ENCODE peak calls at places on chromosomes 7 and 10, in six cellular contexts. Q is IMR-90, B is mammary epithelial cell, J is fibroblast of lung, V is GM23248, U is HCT116. I is an unnamed sample.

GRCh38 chr7:45033261-45033930 is 33.4 kb downstream of the CCM2 start:
- DNase-seq in J (peak), V (peak), Q (peak), B (peak), U (no peak), I (no peak)

GRCh38 chr7:74193054-74193453 is 16.8 kb upstream of the LAT2 start:
- DNase-seq in B (no peak), J (no peak), Q (no peak), U (no peak), V (no peak), I (no peak)

GRCh38 chr7:94183289-94183749 is 179.2 kb upstream of the BET1 start:
- DNase-seq in U (peak), Q (peak), B (peak), J (peak), V (peak), I (peak)

GRCh38 chr10:109007514-109007913 is 915.8 kb downstream of the XPNPEP1 start:
- DNase-seq in B (no peak), J (no peak), Q (no peak), V (no peak), U (no peak), I (no peak)

GRCh38 chr7:101114492-101114891 is 12.4 kb upstream of the SERPINE1 start:
- DNase-seq in B (no peak), Q (no peak), U (no peak), J (no peak), V (peak), I (no peak)

GRCh38 chr7:112963634-112964033 is 123.0 kb downstream of the GPR85 start:
- DNase-seq in J (no peak), Q (no peak), U (no peak), B (no peak), V (no peak), I (no peak)

GRCh38 chr7:26857534-26858228 is 6.7 kb downstream of the SKAP2 start:
- DNase-seq in B (peak), Q (peak), U (no peak), J (no peak), V (no peak), I (peak)

GRCh38 chr10:96287392-96288105 is 16.2 kb upstream of the BLNK start:
- DNase-seq in V (no peak), Q (no peak), J (peak), U (no peak), B (peak), I (no peak)

GRCh38 chr10:101691081-101691480 is 3.9 kb downstream of the FBXW4 start:
- DNase-seq in U (no peak), V (no peak), J (no peak), Q (no peak), B (no peak), I (no peak)

GRCh38 chr7:13057462-13058200 is 370.2 kb downstream of the ARL4A start:
- DNase-seq in Q (no peak), U (no peak), B (no peak), V (no peak), J (no peak), I (no peak)

GRCh38 chr7:151565541-151565940 is 45.8 kb upstream of the RHEB start:
- DNase-seq in U (no peak), Q (peak), B (no peak), V (peak), J (peak), I (no peak)

GRCh38 chr7:139635521-139636240 is 112.2 kb downstream of the CLEC2L start:
- DNase-seq in Q (no peak), V (no peak), J (no peak), B (no peak), U (no peak), I (no peak)

GRCh38 chr7:5532520-5533335 is 109.1 kb upstream of the TNRC18 start:
- DNase-seq in B (no peak), J (no peak), V (peak), Q (no peak), U (no peak), I (peak)

GRCh38 chr7:149880871-149881301 is 7.1 kb downstream of the ATP6V0E2 start:
- DNase-seq in B (no peak), V (no peak), Q (no peak), U (no peak), J (no peak), I (no peak)

GRCh38 chr7:107304636-107305035 is 135.8 kb downstream of the HBP1 start:
- DNase-seq in Q (no peak), U (no peak), V (no peak), J (no peak), B (no peak), I (no peak)

GRCh38 chr10:30434273-30435067 is 486 bp downstream of the MAP3K8 start:
- DNase-seq in J (peak), U (peak), Q (peak), B (peak), V (peak), I (peak)

GRCh38 chr7:21412291-21412896 is 15.5 kb upstream of the SP4 start:
- DNase-seq in V (no peak), Q (no peak), J (no peak), B (no peak), U (no peak), I (no peak)

GRCh38 chr7:146375155-146375554 is 258.6 kb downstream of the CNTNAP2 start:
- DNase-seq in U (no peak), B (no peak), Q (no peak), J (no peak), V (no peak), I (no peak)

GRCh38 chr7:2621948-2622640 is 9.7 kb upstream of the TTYH3 start:
- DNase-seq in U (no peak), B (no peak), V (no peak), Q (no peak), J (no peak), I (peak)

GRCh38 chr7:158829021-158829341 is 328 bp downstream of the ESYT2 start:
- DNase-seq in V (peak), Q (peak), J (peak), B (peak), U (no peak), I (no peak)

GRCh38 chr7:73312831-73313520 is 4.3 kb upstream of the NSUN5 start:
- DNase-seq in B (no peak), V (no peak), J (no peak), Q (no peak), U (no peak), I (no peak)

GRCh38 chr10:59384761-59385160 is 22.4 kb upstream of the FAM13C start:
- DNase-seq in U (no peak), J (peak), Q (peak), V (no peak), B (no peak), I (no peak)

GRCh38 chr10:59383908-59384307 is 21.6 kb upstream of the FAM13C start:
- DNase-seq in J (no peak), U (no peak), B (no peak), V (no peak), Q (no peak), I (no peak)

GRCh38 chr10:59381687-59382086 is 19.3 kb upstream of the FAM13C start:
- DNase-seq in B (no peak), Q (no peak), U (no peak), J (no peak), V (no peak), I (no peak)

GRCh38 chr10:59382831-59383295 is 20.5 kb upstream of the FAM13C start:
- DNase-seq in Q (peak), J (peak), U (no peak), B (no peak), V (peak), I (no peak)

GRCh38 chr10:59383436-59383835 is 21.1 kb upstream of the FAM13C start:
- DNase-seq in V (peak), J (peak), U (no peak), B (no peak), Q (peak), I (no peak)
- H3K9ac ChIP-seq in V (no peak), J (no peak), U (no peak), B (no peak), Q (no peak), I (no peak)

GRCh38 chr7:70156052-70156451 is 557.8 kb downstream of the AUTS2 start:
- DNase-seq in Q (no peak), J (no peak), U (no peak), V (no peak), B (no peak), I (no peak)
- H3K9ac ChIP-seq in Q (no peak), J (no peak), U (no peak), V (no peak), B (no peak), I (no peak)

DNA sequence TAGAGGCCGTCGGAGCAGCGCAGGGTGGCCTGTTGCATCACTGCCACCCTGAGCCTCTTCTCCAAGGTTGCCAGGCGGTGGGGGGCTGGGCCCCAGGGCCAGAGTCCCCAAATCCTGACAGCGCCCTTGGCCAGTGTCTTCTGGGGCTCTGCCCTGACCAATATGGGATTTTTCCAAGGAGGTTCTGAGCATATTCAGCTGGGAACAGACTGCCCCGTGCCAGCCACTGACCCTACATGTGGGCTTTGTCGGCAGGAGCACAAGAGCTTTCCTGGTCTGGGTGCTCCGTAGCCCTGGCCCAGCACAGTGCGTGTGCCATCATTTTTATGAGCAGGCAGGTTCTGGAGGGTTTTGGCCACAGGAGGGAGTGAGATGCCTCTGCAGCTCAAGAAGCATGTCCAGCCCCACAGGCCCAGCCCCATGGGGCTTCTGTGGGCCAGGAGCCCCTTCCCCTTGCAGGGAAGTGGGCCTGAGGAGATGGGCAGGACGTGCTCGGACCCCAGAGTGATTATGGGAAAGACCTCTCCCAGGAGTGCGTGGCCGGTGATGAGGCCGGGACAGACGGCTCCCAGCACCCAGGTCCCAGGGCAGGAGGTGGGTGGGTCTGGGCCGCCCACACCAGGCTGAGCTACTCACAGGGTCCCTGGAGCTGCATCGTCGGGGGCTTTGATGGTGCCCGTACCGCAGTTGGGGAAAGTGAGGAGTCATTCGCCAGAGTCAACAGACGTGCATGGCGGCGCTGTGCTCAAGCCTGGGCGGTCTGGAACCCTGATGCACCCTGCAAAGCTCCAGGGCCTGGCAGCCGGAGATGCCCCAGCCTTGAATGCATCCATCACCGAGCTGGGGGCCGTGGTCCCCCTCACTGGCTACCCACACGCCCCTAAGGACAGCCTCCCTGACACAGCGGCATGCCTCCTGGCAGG is 66.6 kb downstream of the PWWP2B start:
- DNase-seq in U (no peak), Q (no peak), V (peak), J (no peak), B (no peak), I (peak)
- H3K9ac ChIP-seq in U (no peak), Q (no peak), V (no peak), J (no peak), B (no peak), I (no peak)

GRCh38 chr7:18803880-18804279 is 308.3 kb downstream of the HDAC9 start:
- DNase-seq in U (no peak), V (no peak), B (no peak), J (no peak), Q (no peak), I (no peak)
- H3K9ac ChIP-seq in U (no peak), V (no peak), B (no peak), J (no peak), Q (no peak), I (no peak)